ENCODE peak calls at places on chromosomes 12 and 14, in ten cellular contexts. G is T-helper 2 cell; T is hypothalamus; J is SW480; P is stimulated activated CD4-positive, alpha-beta T cell treated with anti-CD3 and anti-CD28 coated beads, Interleukin-2, amount 100 ng/mL, for 48 hours; D is HCEC 1CT; K is cardiac muscle cell; S is HEK293T; V is AG09309; B is astrocyte of the spinal cord. R is an unnamed sample.

GRCh38 chr12:132550014-132550802 is 60.2 kb downstream of the LRCOL1 start:
- DNase-seq in V (no peak), K (no peak), S (no peak), G (no peak), P (no peak), T (no peak), D (no peak), B (no peak), J (no peak), R (no peak)

GRCh38 chr14:100670017-100670974 is 56.4 kb upstream of the DLK1 start:
- DNase-seq in D (no peak), S (no peak), K (no peak), V (no peak), J (no peak), G (no peak), B (no peak), P (no peak), T (no peak), R (no peak)

GRCh38 chr12:70555081-70555480 is 82.1 kb downstream of the PTPRB start:
- DNase-seq in K (no peak), S (no peak), J (no peak), D (no peak), T (no peak), B (no peak), V (no peak), P (no peak), G (no peak), R (no peak)

GRCh38 chr12:11070999-11071398 is 8.9 kb upstream of the TAS2R46 start:
- DNase-seq in K (no peak), B (no peak), P (no peak), D (no peak), J (no peak), S (no peak), V (no peak), T (no peak), G (no peak), R (no peak)

GRCh38 chr12:94284046-94284445 is 135.7 kb downstream of the PLXNC1 start:
- DNase-seq in J (no peak), D (no peak), T (no peak), K (no peak), V (no peak), B (no peak), P (no peak), G (no peak), S (no peak), R (no peak)

GRCh38 chr14:79836577-79836976 is 374.7 kb downstream of the DIO2 start:
- DNase-seq in P (no peak), K (no peak), B (peak; percentile 13), J (no peak), D (peak; percentile 26), T (no peak), V (no peak), S (no peak), G (no peak), R (no peak)

GRCh38 chr14:103232831-103233319 is 101.2 kb upstream of the EIF5 start:
- DNase-seq in T (no peak), V (no peak), G (no peak), P (no peak), S (no peak), D (no peak), K (no peak), J (no peak), B (no peak), R (no peak)

GRCh38 chr12:98439471-98440164 is 75.8 kb upstream of the TMPO start:
- DNase-seq in T (no peak), P (no peak), V (no peak), K (peak; percentile 86), G (no peak), D (peak; percentile 22), J (no peak), S (no peak), B (peak; percentile 15), R (no peak)

GRCh38 chr14:66233571-66233970 is 252.6 kb upstream of the CCDC196 start:
- DNase-seq in V (no peak), K (no peak), J (no peak), B (no peak), G (no peak), D (no peak), S (no peak), P (no peak), T (no peak), R (no peak)

GRCh38 chr14:105879867-105880561 is 353.6 kb downstream of the TMEM121 start:
- DNase-seq in G (no peak), T (no peak), P (no peak), D (no peak), S (no peak), B (no peak), V (no peak), K (no peak), J (no peak), R (no peak)

GRCh38 chr14:91926131-91926890 is 21.2 kb downstream of the FBLN5 start:
- DNase-seq in J (no peak), D (no peak), V (no peak), T (no peak), B (no peak), K (no peak), S (no peak), G (no peak), P (no peak), R (no peak)

GRCh38 chr12:131202592-131203378 is 249.1 kb downstream of the ADGRD1 start:
- DNase-seq in V (no peak), K (no peak), P (no peak), G (no peak), S (no peak), T (no peak), D (no peak), J (no peak), B (no peak), R (no peak)

GRCh38 chr12:122870867-122871664 is 24.9 kb downstream of the VPS37B start:
- DNase-seq in K (peak; percentile 77), T (peak; percentile 37), G (no peak), P (no peak), B (peak; percentile 75), S (no peak), V (no peak), D (no peak), J (no peak), R (no peak)